ENCODE peak calls at places on chromosomes 12 and 14, in five cellular contexts. One of them, this sample, is unnamed.

GRCh38 chr14:88325883-88326282 is 2.8 kb upstream of the KCNK10 start:
- DNase-seq in DND-41: no peak
- DNase-seq in PC-3: no peak
- DNase-seq in lower lobe of right lung: no peak
- DNase-seq in uterus: no peak
- DNase-seq in this sample: no peak

GRCh38 chr12:87793134-87793533 is 236.1 kb downstream of the C12orf50 start:
- DNase-seq in DND-41: no peak
- DNase-seq in PC-3: no peak
- DNase-seq in uterus: no peak
- DNase-seq in lower lobe of right lung: no peak
- DNase-seq in this sample: no peak

GRCh38 chr14:20855652-20856291 is 35.4 kb upstream of the RNASE3 start:
- DNase-seq in uterus: peak; percentile 27
- DNase-seq in lower lobe of right lung: peak; percentile 70
- DNase-seq in PC-3: peak; percentile 87
- DNase-seq in DND-41: peak; percentile 54
- DNase-seq in this sample: peak; percentile 66

GRCh38 chr12:10220398-10221077 is 7.9 kb downstream of the GABARAPL1 start:
- DNase-seq in DND-41: no peak
- DNase-seq in lower lobe of right lung: peak; percentile 60
- DNase-seq in uterus: peak; percentile 83
- DNase-seq in PC-3: peak; percentile 18
- DNase-seq in this sample: peak; percentile 67

GRCh38 chr12:8860165-8860961 is 37.9 kb downstream of the A2ML1 start:
- DNase-seq in uterus: peak; percentile 23
- DNase-seq in PC-3: peak; percentile 36
- DNase-seq in DND-41: peak; percentile 45
- DNase-seq in lower lobe of right lung: no peak
- DNase-seq in this sample: no peak

GRCh38 chr14:99129211-99129696 is 142.7 kb downstream of the BCL11B start:
- DNase-seq in PC-3: no peak
- DNase-seq in DND-41: no peak
- DNase-seq in lower lobe of right lung: no peak
- DNase-seq in uterus: no peak
- DNase-seq in this sample: no peak

GRCh38 chr14:105367116-105368031 is 31.0 kb upstream of the TEX22 start:
- DNase-seq in uterus: no peak
- DNase-seq in DND-41: no peak
- DNase-seq in PC-3: no peak
- DNase-seq in lower lobe of right lung: no peak
- DNase-seq in this sample: no peak

GRCh38 chr14:24232645-24233537 is at the start of gene GMPR2:
- DNase-seq in PC-3: no peak
- DNase-seq in lower lobe of right lung: no peak
- DNase-seq in DND-41: no peak
- DNase-seq in uterus: no peak
- DNase-seq in this sample: no peak

GRCh38 chr12:49375406-49375805 is 8.1 kb downstream of the SPATS2 start:
- DNase-seq in DND-41: no peak
- DNase-seq in lower lobe of right lung: no peak
- DNase-seq in uterus: no peak
- DNase-seq in PC-3: peak; percentile 28
- DNase-seq in this sample: no peak

GRCh38 chr12:108734200-108734906 is 3.0 kb upstream of the CORO1C start:
- DNase-seq in uterus: no peak
- DNase-seq in lower lobe of right lung: no peak
- DNase-seq in PC-3: peak; percentile 99
- DNase-seq in DND-41: no peak
- DNase-seq in this sample: peak; percentile 84

GRCh38 chr14:63045234-63045611 is at the start of gene KCNH5:
- DNase-seq in DND-41: no peak
- DNase-seq in PC-3: peak; percentile 22
- DNase-seq in uterus: no peak
- DNase-seq in lower lobe of right lung: peak; percentile 46
- DNase-seq in this sample: no peak

GRCh38 chr12:53286448-53286847 is 8.9 kb upstream of the PFDN5 start:
- DNase-seq in lower lobe of right lung: no peak
- DNase-seq in PC-3: no peak
- DNase-seq in uterus: no peak
- DNase-seq in DND-41: no peak
- DNase-seq in this sample: no peak

GRCh38 chr12:68367136-68367535 is 35.0 kb upstream of the MDM1 start:
- DNase-seq in PC-3: no peak
- DNase-seq in lower lobe of right lung: no peak
- DNase-seq in DND-41: no peak
- DNase-seq in uterus: no peak
- DNase-seq in this sample: no peak

GRCh38 chr12:114408881-114409795 is 3.2 kb upstream of the TBX5 start:
- DNase-seq in PC-3: no peak
- DNase-seq in lower lobe of right lung: no peak
- DNase-seq in uterus: no peak
- DNase-seq in DND-41: no peak
- DNase-seq in this sample: no peak

GRCh38 chr12:13698001-13698400 is 283.4 kb downstream of the GRIN2B start:
- DNase-seq in DND-41: no peak
- DNase-seq in lower lobe of right lung: no peak
- DNase-seq in uterus: no peak
- DNase-seq in PC-3: no peak
- DNase-seq in this sample: no peak

GRCh38 chr12:100794441-100795192 is at the start of gene ANO4:
- DNase-seq in lower lobe of right lung: no peak
- DNase-seq in PC-3: no peak
- DNase-seq in DND-41: no peak
- DNase-seq in uterus: peak; percentile 22
- DNase-seq in this sample: no peak

GRCh38 chr14:102203382-102203781 is 63.7 kb downstream of the WDR20 start:
- DNase-seq in PC-3: no peak
- DNase-seq in uterus: no peak
- DNase-seq in lower lobe of right lung: no peak
- DNase-seq in DND-41: no peak
- DNase-seq in this sample: no peak

GRCh38 chr12:6211421-6211869 is 11.2 kb downstream of the CD9 start:
- DNase-seq in uterus: no peak
- DNase-seq in PC-3: no peak
- DNase-seq in lower lobe of right lung: no peak
- DNase-seq in DND-41: no peak
- DNase-seq in this sample: no peak

GRCh38 chr12:52041695-52042123 is 9.5 kb upstream of the NR4A1 start:
- DNase-seq in DND-41: peak; percentile 69
- DNase-seq in lower lobe of right lung: no peak
- DNase-seq in PC-3: no peak
- DNase-seq in uterus: no peak
- DNase-seq in this sample: no peak

GRCh38 chr14:78181270-78181669 is 11.1 kb downstream of the NRXN3 start:
- DNase-seq in uterus: no peak
- DNase-seq in lower lobe of right lung: no peak
- DNase-seq in PC-3: no peak
- DNase-seq in DND-41: no peak
- DNase-seq in this sample: no peak

GRCh38 chr12:76711241-76711640 is 52.7 kb upstream of the ZDHHC17 start:
- DNase-seq in DND-41: no peak
- DNase-seq in lower lobe of right lung: no peak
- DNase-seq in PC-3: peak; percentile 37
- DNase-seq in uterus: no peak
- DNase-seq in this sample: no peak

GRCh38 chr12:80979821-80980220 is 42.1 kb upstream of the LIN7A start:
- DNase-seq in uterus: no peak
- DNase-seq in lower lobe of right lung: no peak
- DNase-seq in PC-3: no peak
- DNase-seq in DND-41: no peak
- DNase-seq in this sample: no peak

GRCh38 chr12:34275129-34275528 is 252.8 kb downstream of the ALG10 start:
- DNase-seq in uterus: no peak
- DNase-seq in DND-41: no peak
- DNase-seq in lower lobe of right lung: no peak
- DNase-seq in PC-3: no peak
- DNase-seq in this sample: no peak

GRCh38 chr12:52338241-52338960 is 17.2 kb upstream of the KRT83 start:
- DNase-seq in DND-41: no peak
- DNase-seq in PC-3: no peak
- DNase-seq in lower lobe of right lung: no peak
- DNase-seq in uterus: no peak
- DNase-seq in this sample: no peak

GRCh38 chr12:52627395-52628110 is 9.2 kb upstream of the KRT73 start:
- DNase-seq in DND-41: no peak
- DNase-seq in PC-3: no peak
- DNase-seq in lower lobe of right lung: no peak
- DNase-seq in uterus: no peak
- DNase-seq in this sample: peak; percentile 5

GRCh38 chr14:68782091-68782981 is 10.5 kb downstream of the ZFP36L1 start:
- DNase-seq in DND-41: peak; percentile 72
- DNase-seq in lower lobe of right lung: no peak
- DNase-seq in uterus: peak; percentile 34
- DNase-seq in PC-3: no peak
- DNase-seq in this sample: no peak

GRCh38 chr12:67645571-67645970 is 3.0 kb upstream of the DYRK2 start:
- DNase-seq in DND-41: no peak
- DNase-seq in uterus: no peak
- DNase-seq in lower lobe of right lung: no peak
- DNase-seq in PC-3: no peak
- DNase-seq in this sample: no peak

GRCh38 chr12:121800694-121801600 is 2.9 kb upstream of the SETD1B start:
- DNase-seq in uterus: peak; percentile 76
- DNase-seq in DND-41: peak; percentile 70
- DNase-seq in PC-3: peak; percentile 71
- DNase-seq in lower lobe of right lung: peak; percentile 88
- DNase-seq in this sample: peak; percentile 90

GRCh38 chr12:121798807-121799174 is 5.0 kb upstream of the SETD1B start:
- DNase-seq in lower lobe of right lung: no peak
- DNase-seq in PC-3: no peak
- DNase-seq in uterus: peak; percentile 24
- DNase-seq in DND-41: no peak
- DNase-seq in this sample: no peak

GRCh38 chr12:121801601-121802484 is 2.0 kb upstream of the SETD1B start:
- DNase-seq in uterus: no peak
- DNase-seq in lower lobe of right lung: no peak
- DNase-seq in PC-3: peak; percentile 27
- DNase-seq in DND-41: peak; percentile 63
- DNase-seq in this sample: no peak

GRCh38 chr12:121799175-121799841 is 4.5 kb upstream of the SETD1B start:
- DNase-seq in lower lobe of right lung: peak; percentile 77
- DNase-seq in DND-41: peak; percentile 56
- DNase-seq in PC-3: peak; percentile 84
- DNase-seq in uterus: peak; percentile 81
- DNase-seq in this sample: no peak

GRCh38 chr12:121799842-121800693 is 3.7 kb upstream of the SETD1B start:
- DNase-seq in lower lobe of right lung: peak; percentile 94
- DNase-seq in DND-41: peak; percentile 81
- DNase-seq in PC-3: peak; percentile 93
- DNase-seq in uterus: peak; percentile 94
- DNase-seq in this sample: peak; percentile 95
- H3K4me1 ChIP-seq in lower lobe of right lung: peaks cover 46% of the 10 kb centered on the region
- H3K4me1 ChIP-seq in DND-41: peaks cover 45% of the 10 kb centered on the region
- H3K4me1 ChIP-seq in PC-3: peaks cover 60% of the 10 kb centered on the region
- H3K4me1 ChIP-seq in uterus: peaks cover 32% of the 10 kb centered on the region
- H3K4me1 ChIP-seq in this sample: peaks cover 4% of the 10 kb centered on the region

GRCh38 chr12:109735051-109735521 is 21.5 kb downstream of the FAM222A start:
- DNase-seq in lower lobe of right lung: peak; percentile 10
- DNase-seq in PC-3: no peak
- DNase-seq in uterus: peak; percentile 1
- DNase-seq in DND-41: no peak
- DNase-seq in this sample: no peak

GRCh38 chr12:109736552-109737108 is 23.0 kb downstream of the FAM222A start:
- DNase-seq in PC-3: no peak
- DNase-seq in lower lobe of right lung: peak; percentile 43
- DNase-seq in uterus: peak; percentile 5
- DNase-seq in DND-41: peak; percentile 42
- DNase-seq in this sample: peak; percentile 59

GRCh38 chr12:109732321-109733305 is 19.0 kb downstream of the FAM222A start:
- DNase-seq in DND-41: no peak
- DNase-seq in uterus: peak; percentile 5
- DNase-seq in lower lobe of right lung: peak; percentile 28
- DNase-seq in PC-3: no peak
- DNase-seq in this sample: no peak

GRCh38 chr12:109735825-109736551 is 22.4 kb downstream of the FAM222A start:
- DNase-seq in lower lobe of right lung: peak; percentile 11
- DNase-seq in PC-3: no peak
- DNase-seq in DND-41: no peak
- DNase-seq in uterus: peak; percentile 6
- DNase-seq in this sample: peak; percentile 46

DNA sequence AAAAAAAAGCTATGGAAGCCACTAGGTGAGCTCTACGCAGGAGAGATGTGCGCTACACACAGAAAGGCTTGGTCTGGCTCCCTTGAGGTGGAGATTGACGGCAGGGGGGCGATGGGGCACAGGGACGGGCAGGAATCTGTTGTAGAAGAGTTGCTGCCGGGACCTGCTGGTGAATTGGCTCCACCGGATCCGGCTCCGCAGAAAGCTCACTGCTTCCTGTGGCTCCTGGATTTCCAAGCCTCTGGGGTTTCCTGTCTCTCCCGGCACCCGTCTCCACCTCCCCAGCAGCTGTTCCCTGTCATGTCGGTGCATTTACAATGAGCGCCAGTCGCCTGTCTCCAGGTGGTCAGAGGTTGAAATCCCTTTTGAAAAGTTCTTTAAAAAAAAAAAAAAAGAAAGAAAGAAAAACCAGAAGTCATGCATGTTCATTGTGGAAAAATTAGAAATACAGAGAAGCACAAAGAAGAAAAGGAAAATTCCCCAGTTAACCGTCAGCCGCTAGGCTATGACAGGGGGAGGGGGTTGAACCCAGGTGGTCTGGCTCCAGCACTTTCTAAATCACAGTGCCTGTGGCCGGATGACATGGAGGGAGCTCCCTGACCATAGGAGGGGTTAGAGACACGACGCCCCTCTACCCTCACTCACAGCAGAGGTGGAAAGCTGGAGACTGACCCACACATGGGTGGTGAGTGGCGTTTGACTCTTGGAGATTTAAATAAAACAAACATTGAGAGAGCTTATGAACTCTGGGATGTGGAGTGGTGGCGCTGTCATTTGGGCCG is 20.8 kb downstream of the FAM222A start:
- DNase-seq in uterus: peak; percentile 9
- DNase-seq in DND-41: no peak
- DNase-seq in PC-3: no peak
- DNase-seq in lower lobe of right lung: peak; percentile 35
- DNase-seq in this sample: peak; percentile 47
- H3K4me1 ChIP-seq in uterus: no peaks in the 10 kb centered on the region
- H3K4me1 ChIP-seq in DND-41: no peaks in the 10 kb centered on the region
- H3K4me1 ChIP-seq in PC-3: no peaks in the 10 kb centered on the region
- H3K4me1 ChIP-seq in lower lobe of right lung: peaks cover under 1% of the 10 kb centered on the region
- H3K4me1 ChIP-seq in this sample: no peaks in the 10 kb centered on the region

GRCh38 chr14:94615254-94615653 is 3.1 kb downstream of the SERPINA3 start:
- DNase-seq in DND-41: no peak
- DNase-seq in uterus: no peak
- DNase-seq in lower lobe of right lung: no peak
- DNase-seq in PC-3: no peak
- DNase-seq in this sample: no peak
- H3K4me1 ChIP-seq in DND-41: no peaks in the 10 kb centered on the region
- H3K4me1 ChIP-seq in uterus: no peaks in the 10 kb centered on the region
- H3K4me1 ChIP-seq in lower lobe of right lung: no peaks in the 10 kb centered on the region
- H3K4me1 ChIP-seq in PC-3: no peaks in the 10 kb centered on the region
- H3K4me1 ChIP-seq in this sample: no peaks in the 10 kb centered on the region

DNA sequence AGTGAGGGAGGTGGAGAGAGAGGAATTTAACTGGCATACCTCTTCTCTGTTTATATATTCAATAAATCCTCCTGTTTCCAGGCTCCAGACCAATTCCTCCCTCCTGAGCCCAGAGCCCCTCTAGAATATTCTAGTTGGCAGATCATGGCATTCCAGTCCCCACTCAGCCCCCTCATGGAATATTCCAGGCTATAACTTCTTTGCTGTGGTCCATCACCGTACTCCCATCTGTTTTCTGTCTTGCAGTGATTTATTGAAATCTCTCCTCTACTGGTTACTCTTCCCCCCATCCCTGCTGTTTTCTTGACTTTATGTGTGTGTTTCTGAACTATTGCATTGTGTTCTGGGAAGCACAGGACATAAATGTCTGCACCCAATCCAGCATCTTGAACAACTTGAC is 26.1 kb downstream of the PDE6H start:
- DNase-seq in PC-3: no peak
- DNase-seq in lower lobe of right lung: no peak
- DNase-seq in DND-41: no peak
- DNase-seq in uterus: peak; percentile 58
- DNase-seq in this sample: no peak
- H3K4me1 ChIP-seq in PC-3: peaks cover 12% of the 10 kb centered on the region
- H3K4me1 ChIP-seq in lower lobe of right lung: peaks cover 26% of the 10 kb centered on the region
- H3K4me1 ChIP-seq in DND-41: peaks cover 14% of the 10 kb centered on the region
- H3K4me1 ChIP-seq in uterus: peaks cover 10% of the 10 kb centered on the region
- H3K4me1 ChIP-seq in this sample: no peaks in the 10 kb centered on the region

This sample was measured in Peyer's patch.